ENCODE peak calls at places on chromosomes 16 and 17, in four cellular contexts. R is fibroblast of lung, W is PC-3, S is GM23248. I is an unnamed sample.
A peak's percentile ranks its signal among the peaks of the same experiment; 100 is the strongest.

GRCh38 chr17:15341385-15341849 is at the start of gene TEKT3:
- DNase-seq in R (peak; percentile 66), W (no peak), S (peak; percentile 71), I (no peak)

GRCh38 chr17:68456529-68457167 is 648 bp downstream of the WIPI1 start:
- DNase-seq in R (peak; percentile 93), W (peak; percentile 79), S (peak; percentile 96), I (no peak)

GRCh38 chr16:23082161-23082788 is 67.0 kb downstream of the USP31 start:
- DNase-seq in R (no peak), W (no peak), S (peak; percentile 19), I (no peak)

GRCh38 chr17:2796164-2797140 is at the start of gene RAP1GAP2:
- DNase-seq in R (no peak), W (no peak), S (no peak), I (no peak)

GRCh38 chr17:49431743-49432142 is 17.1 kb upstream of the PHB1 start:
- DNase-seq in R (no peak), W (no peak), S (no peak), I (no peak)

GRCh38 chr17:48125829-48126612 is 18.5 kb downstream of the SNX11 start:
- DNase-seq in R (no peak), W (no peak), S (no peak), I (no peak)

GRCh38 chr16:56815721-56816120 is 49.3 kb upstream of the SLC12A3 start:
- DNase-seq in R (no peak), W (no peak), S (no peak), I (no peak)

GRCh38 chr17:34139996-34140395 is 115.1 kb upstream of the CCL2 start:
- DNase-seq in R (no peak), W (no peak), S (no peak), I (no peak)

GRCh38 chr17:8740486-8740885 is 4.2 kb downstream of the CCDC42 start:
- DNase-seq in R (no peak), W (no peak), S (no peak), I (no peak)

GRCh38 chr16:75053791-75054555 is 55.1 kb downstream of the ZNRF1 start:
- DNase-seq in R (no peak), W (peak; percentile 71), S (no peak), I (no peak)

GRCh38 chr17:81018044-81018802 is 16.7 kb upstream of the BAIAP2 start:
- DNase-seq in R (peak; percentile 49), W (peak; percentile 41), S (peak; percentile 59), I (no peak)
- H3K4me3 ChIP-seq in R (peak overlapping the region; percentile 41), W (peak overlapping the region; percentile 4), S (peak overlapping the region; percentile 38), I (no peak overlapping the region)

DNA sequence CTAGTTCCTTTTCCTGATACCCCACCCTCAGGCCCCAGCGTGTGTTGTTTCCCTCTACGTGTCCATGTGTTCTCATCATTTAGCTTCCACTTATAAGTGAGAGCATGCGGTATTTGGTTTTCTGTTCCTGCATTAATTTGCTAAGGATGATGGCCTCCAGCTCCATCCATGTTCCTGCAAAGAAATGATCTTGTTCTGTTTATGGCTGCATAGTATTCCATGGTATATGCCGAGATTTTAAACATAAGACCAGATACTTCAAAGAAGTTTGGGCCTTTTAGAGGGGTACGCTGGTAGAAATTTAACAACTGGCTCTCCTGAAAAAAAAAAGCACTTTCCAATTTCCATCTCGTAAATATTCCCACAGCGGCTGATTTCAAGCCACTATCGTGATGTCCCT is 59.8 kb downstream of the IRF8 start:
- DNase-seq in R (no peak), W (no peak), S (no peak), I (no peak)
- TF ChIP-seq EZH2 in R (no peak), W (no peak), S (no peak), I (no peak)

GRCh38 chr16:71937868-71938510 is 42.7 kb downstream of the IST1 start:
- DNase-seq in R (no peak), W (no peak), S (no peak), I (no peak)
- H3K4me2 ChIP-seq in R (no peak overlapping the region), W (no peak overlapping the region), S (no peak overlapping the region), I (no peak overlapping the region)

DNA sequence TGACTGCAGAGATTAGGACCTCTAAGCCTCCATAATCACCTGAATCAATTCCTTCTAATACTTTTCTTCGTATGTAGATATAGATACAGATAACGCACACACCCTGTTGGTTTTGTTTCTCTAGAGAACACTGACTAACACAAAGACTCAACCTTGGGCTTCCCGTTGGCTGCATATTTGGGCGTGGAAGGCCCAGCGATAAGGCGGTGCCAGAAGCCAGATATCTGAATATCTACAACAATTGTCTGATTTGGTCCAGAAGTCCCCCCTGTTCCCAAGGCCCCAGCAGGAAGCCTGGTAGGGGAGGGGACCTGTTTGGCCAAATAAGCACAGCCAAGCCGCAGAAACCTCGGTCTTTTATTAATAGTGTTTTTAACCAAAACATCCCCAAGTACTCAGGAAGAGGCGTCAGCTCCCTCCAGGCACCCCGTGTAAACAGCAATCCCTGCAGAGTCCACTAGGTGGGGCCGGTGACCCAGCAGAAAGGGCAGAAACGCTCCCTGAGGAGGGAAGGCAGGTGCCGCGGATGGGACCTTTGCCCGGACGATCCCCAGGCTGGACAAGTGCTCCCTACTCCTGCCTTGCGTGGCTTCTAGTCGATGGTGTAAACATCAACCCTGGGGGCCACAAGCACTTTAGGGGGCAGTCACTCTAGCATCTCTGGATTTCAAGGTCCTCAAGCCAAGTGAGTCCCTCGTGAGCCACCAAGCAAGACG is 56.9 kb downstream of the ABR start:
- DNase-seq in R (peak; percentile 67), W (peak; percentile 74), S (peak; percentile 70), I (no peak)
- H3K4me3 ChIP-seq in R (no peak overlapping the region), W (no peak overlapping the region), S (no peak overlapping the region), I (no peak overlapping the region)